ENCODE peak calls at places on chromosomes 1 and 21, in ten cellular contexts. D is T-helper 9 cell, H is amniotic epithelial cell, W is T follicular helper cell, Y is MV-4-11, O is T-helper 1 cell, Z is heart right ventricle, P is pulmonary artery endothelial cell, A is endothelial cell, F is tibial artery. Q is an unnamed sample.
A peak's percentile ranks its signal among the peaks of the same experiment; 100 is the strongest.

GRCh38 chr1:246518456-246519205 is 11.6 kb upstream of the SMYD3 start:
- DNase-seq in Z (no peak), O (no peak), H (no peak), Y (no peak), D (no peak), A (no peak), P (no peak), W (no peak), F (no peak), Q (no peak)

GRCh38 chr1:152148051-152148450 is 11.0 kb downstream of the RPTN start:
- DNase-seq in O (no peak), Z (no peak), A (no peak), F (no peak), Y (no peak), D (no peak), W (no peak), H (no peak), P (no peak), Q (no peak)

GRCh38 chr1:244445320-244446181 is 6.2 kb downstream of the ADSS2 start:
- DNase-seq in Z (no peak), Y (no peak), H (no peak), F (no peak), D (no peak), W (no peak), O (no peak), A (no peak), P (no peak), Q (no peak)

GRCh38 chr21:34020005-34020847 is 53.2 kb upstream of the MRPS6 start:
- DNase-seq in D (no peak), H (peak; percentile 27), O (no peak), Y (peak; percentile 100), Z (no peak), P (no peak), F (no peak), W (no peak), A (no peak), Q (no peak)

GRCh38 chr1:17527036-17527914 is 12.2 kb upstream of the ARHGEF10L start:
- DNase-seq in W (no peak), H (no peak), P (no peak), D (no peak), A (no peak), F (no peak), O (no peak), Y (no peak), Z (no peak), Q (no peak)

GRCh38 chr1:156726549-156727226 is 1.6 kb upstream of the METTL25B start:
- DNase-seq in D (peak; percentile 40), Y (peak; percentile 71), Z (no peak), O (no peak), A (peak; percentile 68), F (peak; percentile 57), P (peak; percentile 51), H (peak; percentile 56), W (peak; percentile 16), Q (peak; percentile 66)

GRCh38 chr1:205286335-205286950 is 35.1 kb downstream of the NUAK2 start:
- DNase-seq in O (peak; percentile 43), Z (no peak), F (no peak), A (no peak), H (peak; percentile 57), Y (peak; percentile 87), W (peak; percentile 35), D (peak; percentile 66), P (no peak), Q (no peak)

GRCh38 chr1:159925713-159926066 is 383 bp upstream of the TAGLN2 start:
- DNase-seq in O (no peak), F (peak; percentile 43), A (no peak), D (no peak), H (no peak), W (no peak), P (no peak), Z (peak; percentile 25), Y (no peak), Q (no peak)

GRCh38 chr1:203048555-203049051 is 22.3 kb downstream of the PPFIA4 start:
- DNase-seq in P (no peak), A (peak; percentile 47), Z (no peak), D (no peak), O (no peak), F (no peak), H (peak; percentile 41), Y (no peak), W (no peak), Q (peak; percentile 76)

GRCh38 chr1:60920561-60920960 is 161.8 kb upstream of the NFIA start:
- DNase-seq in W (no peak), Z (no peak), A (no peak), Y (no peak), O (no peak), F (no peak), H (no peak), D (no peak), P (no peak), Q (no peak)

GRCh38 chr1:46148318-46148717 is 15.9 kb upstream of the PIK3R3 start:
- DNase-seq in Y (no peak), A (no peak), D (no peak), F (no peak), H (no peak), O (no peak), P (no peak), Z (no peak), W (no peak), Q (no peak)

GRCh38 chr1:185279571-185279970 is 37.5 kb downstream of the IVNS1ABP start:
- DNase-seq in P (no peak), A (no peak), O (no peak), Y (no peak), D (no peak), H (no peak), F (no peak), Z (no peak), W (no peak), Q (no peak)

GRCh38 chr1:8351693-8352470 is 34.0 kb downstream of the SLC45A1 start:
- DNase-seq in H (no peak), F (peak; percentile 24), A (peak; percentile 62), P (no peak), Z (peak; percentile 36), Y (no peak), O (no peak), W (no peak), D (no peak), Q (peak; percentile 81)

GRCh38 chr1:8396083-8396911 is 78.4 kb downstream of the SLC45A1 start:
- DNase-seq in F (no peak), O (no peak), Y (no peak), P (no peak), W (no peak), H (peak; percentile 83), A (no peak), Z (no peak), D (no peak), Q (no peak)

GRCh38 chr1:47767741-47768100 is 229.5 kb downstream of the TRABD2B start:
- DNase-seq in F (no peak), A (no peak), D (no peak), Y (no peak), P (no peak), O (no peak), W (no peak), Z (peak; percentile 65), H (no peak), Q (no peak)

GRCh38 chr21:44911384-44912157 is 9.1 kb downstream of the ITGB2 start:
- DNase-seq in F (peak; percentile 80), A (no peak), H (no peak), W (peak; percentile 44), Z (peak; percentile 81), Y (no peak), P (peak; percentile 24), D (peak; percentile 48), O (no peak), Q (no peak)

GRCh38 chr1:53075761-53076163 is 13.7 kb downstream of the PODN start:
- DNase-seq in Z (peak; percentile 10), D (no peak), P (no peak), H (no peak), W (no peak), O (no peak), Y (no peak), F (no peak), A (no peak), Q (peak; percentile 5)

GRCh38 chr1:9701661-9702060 is 50.1 kb downstream of the PIK3CD start:
- DNase-seq in Y (no peak), H (no peak), A (no peak), W (no peak), D (no peak), F (no peak), Z (no peak), O (no peak), P (no peak), Q (no peak)

GRCh38 chr1:37149296-37149695 is 115.0 kb upstream of the GRIK3 start:
- DNase-seq in W (no peak), Y (no peak), Z (no peak), A (no peak), O (no peak), D (no peak), P (no peak), H (no peak), F (no peak), Q (no peak)

GRCh38 chr1:22832414-22832786 is 121.8 kb downstream of the EPHB2 start:
- DNase-seq in O (no peak), W (no peak), F (no peak), P (no peak), A (no peak), Y (no peak), Z (no peak), D (no peak), H (peak; percentile 94), Q (no peak)

GRCh38 chr1:41033272-41033671 is 11.7 kb upstream of the SLFNL1 start:
- DNase-seq in W (no peak), O (no peak), P (no peak), Z (no peak), F (no peak), H (no peak), D (no peak), A (no peak), Y (no peak), Q (no peak)

GRCh38 chr1:216750031-216750627 is 26.9 kb upstream of the ESRRG start:
- DNase-seq in H (peak; percentile 47), F (no peak), O (no peak), A (peak; percentile 45), Y (peak; percentile 18), P (no peak), D (no peak), Z (no peak), W (no peak), Q (peak; percentile 30)

GRCh38 chr1:115495111-115495510 is 146.7 kb upstream of the VANGL1 start:
- DNase-seq in Y (no peak), D (no peak), A (no peak), H (no peak), F (no peak), Z (no peak), W (no peak), O (no peak), P (no peak), Q (no peak)

GRCh38 chr1:69982992-69983391 is 222.4 kb downstream of the LRRC40 start:
- DNase-seq in D (no peak), O (no peak), W (no peak), Y (no peak), Z (no peak), F (no peak), H (no peak), A (no peak), P (no peak), Q (no peak)

GRCh38 chr1:4171480-4172450 is 271.7 kb upstream of the C1orf174 start:
- DNase-seq in D (no peak), F (no peak), Y (no peak), O (no peak), A (no peak), P (no peak), W (no peak), H (no peak), Z (no peak), Q (no peak)

GRCh38 chr1:7785108-7785507 is 1.0 kb downstream of the PER3 start:
- DNase-seq in Z (no peak), W (no peak), A (no peak), O (no peak), F (no peak), D (no peak), H (no peak), Y (no peak), P (no peak), Q (no peak)

GRCh38 chr1:228378453-228379164 is 28.0 kb downstream of the TRIM11 start:
- DNase-seq in P (peak; percentile 10), Y (no peak), W (peak; percentile 38), Z (peak; percentile 76), A (peak; percentile 60), H (peak; percentile 66), D (peak; percentile 36), O (no peak), F (peak; percentile 67), Q (peak; percentile 93)

GRCh38 chr1:160550572-160551034 is 27.5 kb upstream of the SLAMF6 start:
- DNase-seq in P (no peak), Z (peak; percentile 21), W (peak; percentile 36), D (peak; percentile 37), F (no peak), H (no peak), O (no peak), Y (no peak), A (no peak), Q (peak; percentile 78)

Q was measured in WTC11.